ENCODE peak calls at places on chromosomes 4 and X, in four cellular contexts. J is SW 1271; S is T-cell; Q is activated CD4-positive, alpha-beta T cell treated with anti-CD3 and anti-CD28 coated beads, Interleukin-2, amount 50 U/mL, for 24 hours. N is an unnamed sample.

GRCh38 chr4:77699731-77700210 is 94.2 kb downstream of the CXCL13 start:
- DNase-seq in S (no peak), Q (no peak), J (peak; percentile 42), N (peak; percentile 37)

GRCh38 chr4:8039290-8039689 is 99.6 kb upstream of the AFAP1 start:
- DNase-seq in J (no peak), S (no peak), Q (no peak), N (no peak)

GRCh38 chr4:138573246-138573645 is 331.1 kb upstream of the SLC7A11 start:
- DNase-seq in Q (no peak), J (no peak), S (no peak), N (no peak)

GRCh38 chrX:154840856-154841255 is 6.4 kb upstream of the SMIM9 start:
- DNase-seq in Q (no peak), S (no peak), J (peak; percentile 22), N (no peak)

GRCh38 chr4:6943012-6943869 is 33.6 kb downstream of the TBC1D14 start:
- DNase-seq in Q (no peak), J (no peak), S (no peak), N (no peak)

GRCh38 chrX:146264763-146265375 is 447.2 kb downstream of the SLITRK2 start:
- DNase-seq in J (no peak), S (no peak), Q (no peak), N (no peak)

GRCh38 chr4:52552778-52553177 is 106.3 kb downstream of the USP46 start:
- DNase-seq in S (no peak), Q (no peak), J (no peak), N (no peak)

GRCh38 chr4:128285085-128286023 is 2.3 kb downstream of the PGRMC2 start:
- DNase-seq in S (no peak), Q (no peak), J (peak; percentile 34), N (no peak)

GRCh38 chr4:47750771-47751170 is 87.1 kb downstream of the CORIN start:
- DNase-seq in J (no peak), Q (no peak), S (no peak), N (no peak)

GRCh38 chr4:151488968-151489367 is 80.0 kb downstream of the FHIP1A start:
- DNase-seq in Q (no peak), J (no peak), S (no peak), N (no peak)

GRCh38 chrX:9144643-9145290 is 110.8 kb upstream of the FAM9B start:
- DNase-seq in Q (no peak), J (no peak), S (no peak), N (no peak)

GRCh38 chr4:24364852-24365251 is 219.5 kb downstream of the DHX15 start:
- DNase-seq in J (no peak), Q (no peak), S (no peak), N (no peak)

GRCh38 chr4:87882321-87882720 is 49.6 kb downstream of the MEPE start:
- DNase-seq in J (no peak), Q (no peak), S (no peak), N (no peak)

GRCh38 chr4:150297861-150298474 is 219.7 kb downstream of the DCLK2 start:
- DNase-seq in Q (peak; percentile 13), J (peak; percentile 18), S (no peak), N (peak; percentile 42)

GRCh38 chr4:120215350-120215749 is 148.7 kb upstream of the MAD2L1 start:
- DNase-seq in J (no peak), Q (no peak), S (no peak), N (no peak)

GRCh38 chr4:113540859-113541258 is 220.7 kb downstream of the CAMK2D start:
- DNase-seq in J (no peak), Q (peak; percentile 70), S (no peak), N (no peak)

GRCh38 chr4:176927664-176928063 is 134.9 kb upstream of the VEGFC start:
- DNase-seq in J (no peak), S (no peak), Q (no peak), N (peak; percentile 49)

GRCh38 chrX:19889582-19890342 is 2.4 kb upstream of the SH3KBP1 start:
- DNase-seq in Q (peak; percentile 36), J (peak; percentile 1), S (peak; percentile 34), N (no peak)

GRCh38 chr4:26930964-26931363 is 70.3 kb downstream of the STIM2 start:
- DNase-seq in S (no peak), J (no peak), Q (no peak), N (no peak)

GRCh38 chr4:127856485-127857447 is 23.9 kb upstream of the PLK4 start:
- DNase-seq in S (no peak), Q (no peak), J (peak; percentile 8), N (no peak)

GRCh38 chrX:39443240-39443639 is 642.0 kb downstream of the MID1IP1 start:
- DNase-seq in J (no peak), Q (no peak), S (no peak), N (no peak)

GRCh38 chrX:71178908-71179307 is 34.3 kb downstream of the NLGN3 start:
- DNase-seq in S (peak; percentile 11), J (peak; percentile 32), Q (peak; percentile 30), N (peak; percentile 20)

GRCh38 chrX:17291998-17292658 is 82.9 kb upstream of the NHS start:
- DNase-seq in Q (no peak), S (no peak), J (no peak), N (no peak)

GRCh38 chrX:37578045-37578444 is 6.6 kb downstream of the LANCL3 start:
- DNase-seq in Q (no peak), S (no peak), J (no peak), N (no peak)

GRCh38 chrX:21943460-21944135 is 3.1 kb downstream of the SMS start:
- DNase-seq in S (no peak), J (peak; percentile 46), Q (no peak), N (no peak)

GRCh38 chrX:989959-990510 is 222.4 kb downstream of the CRLF2 start:
- DNase-seq in J (no peak), Q (peak; percentile 6), S (peak; percentile 48), N (peak; percentile 80)

GRCh38 chr4:153346563-153346962 is 2.1 kb downstream of the MND1 start:
- DNase-seq in S (no peak), J (no peak), Q (no peak), N (no peak)

GRCh38 chr4:185679523-185679922 is 132.5 kb downstream of the SORBS2 start:
- DNase-seq in S (no peak), J (no peak), Q (no peak), N (no peak)

GRCh38 chrX:104668550-104668949 is 102.6 kb downstream of the IL1RAPL2 start:
- DNase-seq in Q (no peak), J (no peak), S (no peak), N (no peak)

GRCh38 chr4:158768577-158769174 is at the start of gene FNIP2:
- DNase-seq in J (peak; percentile 24), S (peak; percentile 70), Q (peak; percentile 39), N (no peak)

GRCh38 chrX:122850326-122850725 is 333.8 kb upstream of the GRIA3 start:
- DNase-seq in Q (no peak), S (no peak), J (no peak), N (no peak)

GRCh38 chrX:150690126-150690525 is 3.1 kb upstream of the MTMR1 start:
- DNase-seq in Q (no peak), J (peak; percentile 64), S (no peak), N (peak; percentile 38)

GRCh38 chr4:40046311-40046980 is 10.2 kb upstream of the N4BP2 start:
- DNase-seq in J (no peak), S (no peak), Q (peak; percentile 48), N (no peak)

GRCh38 chr4:26001816-26002215 is 87.8 kb downstream of the SMIM20 start:
- DNase-seq in J (no peak), Q (no peak), S (no peak), N (no peak)

GRCh38 chr4:151114986-151115385 is 15.6 kb downstream of the RPS3A start:
- DNase-seq in S (no peak), J (no peak), Q (no peak), N (no peak)

GRCh38 chr4:180852743-180853142 is 1390.5 kb upstream of the TENM3 start:
- DNase-seq in Q (no peak), S (no peak), J (no peak), N (no peak)

N was measured in brain pericyte.